ENCODE peak calls at places on chromosomes 1 and 21, in five cellular contexts. One of them, this sample, is unnamed.

GRCh38 chr1:227999056-227999930 is 7.5 kb upstream of the WNT3A start:
- DNase-seq in K562: peak; percentile 37
- DNase-seq in SK-N-SH: peak; percentile 83
- DNase-seq in HepG2: peak; percentile 65
- DNase-seq in GM12878: peak; percentile 35
- DNase-seq in this sample: peak; percentile 71

GRCh38 chr1:17768651-17769241 is 13.6 kb downstream of the ACTL8 start:
- DNase-seq in K562: no peak
- DNase-seq in SK-N-SH: no peak
- DNase-seq in HepG2: no peak
- DNase-seq in GM12878: no peak
- DNase-seq in this sample: no peak

GRCh38 chr1:199243423-199244061 is 604.7 kb downstream of the PTPRC start:
- DNase-seq in K562: no peak
- DNase-seq in SK-N-SH: peak; percentile 32
- DNase-seq in HepG2: peak; percentile 1
- DNase-seq in GM12878: peak; percentile 67
- DNase-seq in this sample: peak; percentile 48

GRCh38 chr1:17547271-17547670 is 7.8 kb downstream of the ARHGEF10L start:
- DNase-seq in K562: no peak
- DNase-seq in SK-N-SH: no peak
- DNase-seq in HepG2: no peak
- DNase-seq in GM12878: no peak
- DNase-seq in this sample: no peak

GRCh38 chr1:16614361-16615252 is 1.2 kb upstream of the NBPF1 start:
- DNase-seq in K562: peak; percentile 44
- DNase-seq in SK-N-SH: peak; percentile 53
- DNase-seq in HepG2: no peak
- DNase-seq in GM12878: no peak
- DNase-seq in this sample: no peak

GRCh38 chr1:155499953-155500621 is 62.5 kb downstream of the ASH1L start:
- DNase-seq in K562: no peak
- DNase-seq in SK-N-SH: peak; percentile 56
- DNase-seq in HepG2: no peak
- DNase-seq in GM12878: peak; percentile 56
- DNase-seq in this sample: no peak

GRCh38 chr1:146032613-146033219 is 11.2 kb upstream of the HJV start:
- DNase-seq in K562: peak; percentile 36
- DNase-seq in SK-N-SH: peak; percentile 47
- DNase-seq in HepG2: peak; percentile 59
- DNase-seq in GM12878: peak; percentile 23
- DNase-seq in this sample: peak; percentile 48

GRCh38 chr1:54014009-54014629 is 3.9 kb downstream of the LDLRAD1 start:
- DNase-seq in K562: no peak
- DNase-seq in SK-N-SH: peak; percentile 45
- DNase-seq in HepG2: no peak
- DNase-seq in GM12878: no peak
- DNase-seq in this sample: no peak

GRCh38 chr1:180652791-180653190 is 21.0 kb downstream of the XPR1 start:
- DNase-seq in K562: no peak
- DNase-seq in SK-N-SH: no peak
- DNase-seq in HepG2: no peak
- DNase-seq in GM12878: no peak
- DNase-seq in this sample: no peak

GRCh38 chr21:45366476-45366875 is 38.5 kb upstream of the COL18A1 start:
- DNase-seq in K562: no peak
- DNase-seq in SK-N-SH: no peak
- DNase-seq in HepG2: no peak
- DNase-seq in GM12878: no peak
- DNase-seq in this sample: no peak

GRCh38 chr1:18463984-18464664 is 16.6 kb upstream of the KLHDC7A start:
- DNase-seq in K562: no peak
- DNase-seq in SK-N-SH: no peak
- DNase-seq in HepG2: peak; percentile 48
- DNase-seq in GM12878: no peak
- DNase-seq in this sample: no peak

GRCh38 chr1:17904290-17904689 is 149.2 kb downstream of the ACTL8 start:
- DNase-seq in K562: no peak
- DNase-seq in SK-N-SH: no peak
- DNase-seq in HepG2: no peak
- DNase-seq in GM12878: no peak
- DNase-seq in this sample: no peak

GRCh38 chr1:150572918-150573647 is 6.3 kb downstream of the MCL1 start:
- DNase-seq in K562: no peak
- DNase-seq in SK-N-SH: no peak
- DNase-seq in HepG2: no peak
- DNase-seq in GM12878: no peak
- DNase-seq in this sample: no peak

GRCh38 chr1:182952677-182953444 is at the start of gene SHCBP1L:
- DNase-seq in K562: no peak
- DNase-seq in SK-N-SH: peak; percentile 25
- DNase-seq in HepG2: no peak
- DNase-seq in GM12878: no peak
- DNase-seq in this sample: no peak

GRCh38 chr1:180522204-180522497 is 19.8 kb upstream of the ACBD6 start:
- DNase-seq in K562: no peak
- DNase-seq in SK-N-SH: no peak
- DNase-seq in HepG2: peak; percentile 73
- DNase-seq in GM12878: no peak
- DNase-seq in this sample: no peak

GRCh38 chr1:203672354-203672753 is 45.7 kb downstream of the ATP2B4 start:
- DNase-seq in K562: no peak
- DNase-seq in SK-N-SH: peak; percentile 78
- DNase-seq in HepG2: no peak
- DNase-seq in GM12878: no peak
- DNase-seq in this sample: no peak

GRCh38 chr1:118986839-118987430 is 1.2 kb downstream of the TBX15 start:
- DNase-seq in K562: no peak
- DNase-seq in SK-N-SH: no peak
- DNase-seq in HepG2: no peak
- DNase-seq in GM12878: no peak
- DNase-seq in this sample: no peak

GRCh38 chr1:226466301-226466700 is 58.4 kb upstream of the PARP1 start:
- DNase-seq in K562: no peak
- DNase-seq in SK-N-SH: no peak
- DNase-seq in HepG2: no peak
- DNase-seq in GM12878: no peak
- DNase-seq in this sample: no peak

GRCh38 chr1:248872752-248873408 is 14.0 kb upstream of the ZNF692 start:
- DNase-seq in K562: peak; percentile 68
- DNase-seq in SK-N-SH: peak; percentile 68
- DNase-seq in HepG2: peak; percentile 80
- DNase-seq in GM12878: peak; percentile 55
- DNase-seq in this sample: peak; percentile 53

GRCh38 chr21:25573409-25574206 is 33.7 kb downstream of the MRPL39 start:
- DNase-seq in K562: peak; percentile 22
- DNase-seq in SK-N-SH: peak; percentile 27
- DNase-seq in HepG2: peak; percentile 6
- DNase-seq in GM12878: peak; percentile 81
- DNase-seq in this sample: peak; percentile 24

GRCh38 chr1:25430073-25430665 is 528 bp upstream of the MACO1 start:
- DNase-seq in K562: peak; percentile 92
- DNase-seq in SK-N-SH: peak; percentile 94
- DNase-seq in HepG2: peak; percentile 61
- DNase-seq in GM12878: no peak
- DNase-seq in this sample: peak; percentile 50

GRCh38 chr1:32345289-32345827 is 9.3 kb upstream of the MARCKSL1 start:
- DNase-seq in K562: no peak
- DNase-seq in SK-N-SH: no peak
- DNase-seq in HepG2: peak; percentile 75
- DNase-seq in GM12878: no peak
- DNase-seq in this sample: no peak

GRCh38 chr1:43836267-43836951 is 97.2 kb upstream of the ARTN start:
- DNase-seq in K562: peak; percentile 62
- DNase-seq in SK-N-SH: peak; percentile 85
- DNase-seq in HepG2: peak; percentile 55
- DNase-seq in GM12878: peak; percentile 88
- DNase-seq in this sample: no peak

GRCh38 chr1:237910834-237911233 is 20.1 kb upstream of the ZP4 start:
- DNase-seq in K562: no peak
- DNase-seq in SK-N-SH: no peak
- DNase-seq in HepG2: no peak
- DNase-seq in GM12878: no peak
- DNase-seq in this sample: no peak

GRCh38 chr1:48776400-48777218 is at the start of gene BEND5:
- DNase-seq in K562: no peak
- DNase-seq in SK-N-SH: peak; percentile 94
- DNase-seq in HepG2: no peak
- DNase-seq in GM12878: no peak
- DNase-seq in this sample: no peak

GRCh38 chr21:42579456-42580075 is 65.9 kb downstream of the SLC37A1 start:
- DNase-seq in K562: no peak
- DNase-seq in SK-N-SH: no peak
- DNase-seq in HepG2: no peak
- DNase-seq in GM12878: no peak
- DNase-seq in this sample: no peak
- TF ChIP-seq MAX in K562: no peak
- TF ChIP-seq MAX in SK-N-SH: no peak
- TF ChIP-seq MAX in HepG2: no peak
- TF ChIP-seq MAX in GM12878: no peak
- TF ChIP-seq MAX in this sample: no peak

GRCh38 chr1:26717066-26717465 is 21.3 kb downstream of the ARID1A start:
- DNase-seq in K562: no peak
- DNase-seq in SK-N-SH: no peak
- DNase-seq in HepG2: no peak
- DNase-seq in GM12878: no peak
- DNase-seq in this sample: no peak
- TF ChIP-seq ZBTB33 in K562: no peak
- TF ChIP-seq ZBTB33 in SK-N-SH: no peak
- TF ChIP-seq ZBTB33 in HepG2: no peak
- TF ChIP-seq ZBTB33 in GM12878: no peak
- TF ChIP-seq ZBTB33 in this sample: no peak

DNA sequence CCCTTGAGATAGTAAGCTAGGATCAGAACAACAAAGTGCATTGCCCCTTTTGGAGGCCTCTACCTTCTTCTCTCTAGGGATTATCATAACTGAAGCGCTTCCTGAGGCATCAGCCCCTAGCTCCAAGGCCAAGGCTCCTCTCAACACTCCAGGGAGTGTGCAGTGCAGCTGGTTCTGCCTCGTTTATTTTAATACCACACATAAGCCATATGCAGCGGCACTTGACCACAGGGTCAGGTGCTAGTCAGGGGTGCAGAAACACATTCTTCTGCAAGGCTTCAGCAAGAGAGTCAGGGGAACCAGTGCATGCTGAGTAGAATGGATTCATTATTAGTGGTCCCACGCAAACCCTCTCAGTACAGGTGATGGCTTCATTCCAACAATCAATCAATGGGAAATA is 41.6 kb downstream of the ASTN1 start:
- DNase-seq in K562: no peak
- DNase-seq in SK-N-SH: no peak
- DNase-seq in HepG2: no peak
- DNase-seq in GM12878: no peak
- DNase-seq in this sample: no peak
- H3K4me2 ChIP-seq in K562: no peak overlapping the region
- H3K4me2 ChIP-seq in SK-N-SH: no peak overlapping the region
- H3K4me2 ChIP-seq in HepG2: no peak overlapping the region
- H3K4me2 ChIP-seq in GM12878: no peak overlapping the region
- H3K4me2 ChIP-seq in this sample: no peak overlapping the region

GRCh38 chr1:160284220-160284781 is 632 bp downstream of the PEX19 start:
- DNase-seq in K562: no peak
- DNase-seq in SK-N-SH: no peak
- DNase-seq in HepG2: peak; percentile 31
- DNase-seq in GM12878: no peak
- DNase-seq in this sample: no peak
- TF ChIP-seq MAX in K562: no peak
- TF ChIP-seq MAX in SK-N-SH: no peak
- TF ChIP-seq MAX in HepG2: no peak
- TF ChIP-seq MAX in GM12878: no peak
- TF ChIP-seq MAX in this sample: no peak

GRCh38 chr1:153488731-153489130 is 28.3 kb upstream of the S100A7 start:
- DNase-seq in K562: no peak
- DNase-seq in SK-N-SH: no peak
- DNase-seq in HepG2: no peak
- DNase-seq in GM12878: no peak
- DNase-seq in this sample: no peak
- TF ChIP-seq ZBTB33 in K562: no peak
- TF ChIP-seq ZBTB33 in SK-N-SH: no peak
- TF ChIP-seq ZBTB33 in HepG2: no peak
- TF ChIP-seq ZBTB33 in GM12878: no peak
- TF ChIP-seq ZBTB33 in this sample: no peak

DNA sequence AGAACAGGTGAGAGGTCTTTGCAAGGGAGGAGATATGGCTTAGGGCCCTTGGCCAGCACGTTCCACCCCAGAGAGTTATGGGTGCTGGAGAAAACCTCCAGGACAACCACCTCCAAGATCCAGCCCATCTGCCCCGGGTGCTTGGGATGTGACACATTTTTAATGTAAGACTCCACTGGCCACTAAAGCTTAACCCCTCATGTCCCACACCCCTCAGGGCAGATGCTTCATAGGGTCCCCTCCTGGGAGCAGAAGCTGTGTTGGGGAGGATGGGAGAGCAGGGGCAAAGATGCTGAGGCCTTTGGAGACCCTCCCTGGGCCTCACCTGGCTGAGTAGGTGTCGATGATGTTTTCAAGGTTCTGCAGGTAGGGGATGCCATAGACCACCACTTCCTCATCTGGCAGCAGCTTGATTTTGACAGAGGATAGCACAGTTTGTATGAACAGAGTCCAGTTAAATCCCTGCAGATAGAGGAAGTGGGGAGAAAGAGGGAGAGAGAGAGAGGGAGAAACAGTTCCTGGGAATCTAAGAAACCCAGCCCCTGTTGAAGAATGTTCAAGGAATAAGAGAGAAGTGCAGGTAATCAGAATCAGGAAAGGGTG is 11.9 kb downstream of the PRXL2B start:
- DNase-seq in K562: no peak
- DNase-seq in SK-N-SH: no peak
- DNase-seq in HepG2: no peak
- DNase-seq in GM12878: no peak
- DNase-seq in this sample: no peak
- H3K4me2 ChIP-seq in K562: no peak overlapping the region
- H3K4me2 ChIP-seq in SK-N-SH: no peak overlapping the region
- H3K4me2 ChIP-seq in HepG2: no peak overlapping the region
- H3K4me2 ChIP-seq in GM12878: no peak overlapping the region
- H3K4me2 ChIP-seq in this sample: no peak overlapping the region

DNA sequence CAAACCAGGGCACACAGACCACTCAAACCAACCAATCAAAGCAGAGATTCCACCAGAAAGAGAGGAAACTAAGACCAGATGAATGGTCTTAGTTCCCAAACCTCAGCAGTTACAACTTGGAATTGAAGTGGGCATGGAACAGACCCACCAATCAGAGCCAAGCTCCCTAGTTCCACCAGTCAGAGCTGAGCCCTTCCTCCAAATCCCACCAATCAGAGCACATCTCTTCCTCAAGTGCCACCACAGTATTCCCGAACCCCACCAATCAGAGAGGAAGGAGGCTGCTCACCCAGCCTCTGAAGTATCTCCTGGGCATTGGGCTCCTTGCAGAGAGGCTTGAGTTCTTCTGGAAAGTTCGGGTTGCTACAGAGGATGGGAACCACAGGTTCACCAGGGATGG is 1.4 kb downstream of the GUCA2A start:
- DNase-seq in K562: peak; percentile 66
- DNase-seq in SK-N-SH: no peak
- DNase-seq in HepG2: peak; percentile 27
- DNase-seq in GM12878: no peak
- DNase-seq in this sample: no peak
- TF ChIP-seq MAX in K562: no peak
- TF ChIP-seq MAX in SK-N-SH: no peak
- TF ChIP-seq MAX in HepG2: no peak
- TF ChIP-seq MAX in GM12878: no peak
- TF ChIP-seq MAX in this sample: no peak